ENCODE peak calls at places on chromosomes 16 and 17, in four cellular contexts. Q, T, I and A are unnamed samples.

GRCh38 chr17:74239169-74239568 is 25.8 kb downstream of the TTYH2 start:
- DNase-seq in Q (no peak), T (no peak), I (no peak), A (no peak)

GRCh38 chr17:76726766-76727718 is at the start of gene METTL23:
- DNase-seq in Q (peak), T (no peak), I (peak), A (peak)

GRCh38 chr16:15960124-15960971 is 10.9 kb downstream of the ABCC1 start:
- DNase-seq in Q (no peak), T (no peak), I (no peak), A (no peak)

GRCh38 chr17:2013994-2014317 is 11.2 kb downstream of the RTN4RL1 start:
- DNase-seq in Q (no peak), T (no peak), I (no peak), A (no peak)

GRCh38 chr16:16025214-16025968 is 76.0 kb downstream of the ABCC1 start:
- DNase-seq in Q (peak), T (peak), I (peak), A (no peak)

GRCh38 chr17:71846561-71846960 is 274.3 kb upstream of the SOX9 start:
- DNase-seq in Q (no peak), T (no peak), I (no peak), A (no peak)

GRCh38 chr17:81036128-81036891 is 1.4 kb downstream of the BAIAP2 start:
- DNase-seq in Q (no peak), T (no peak), I (no peak), A (no peak)

GRCh38 chr16:1781758-1782407 is 488 bp downstream of the SPSB3 start:
- DNase-seq in Q (no peak), T (peak), I (peak), A (no peak)

GRCh38 chr17:83173180-83173996 is 94.0 kb downstream of the METRNL start:
- DNase-seq in Q (no peak), T (no peak), I (no peak), A (no peak)

GRCh38 chr16:68422396-68422964 is 25.8 kb downstream of the SMPD3 start:
- DNase-seq in Q (no peak), T (no peak), I (no peak), A (no peak)

GRCh38 chr17:823501-823902 is 41.3 kb downstream of the MRM3 start:
- DNase-seq in Q (no peak), T (no peak), I (no peak), A (no peak)

GRCh38 chr17:68455756-68456528 is 1.4 kb downstream of the WIPI1 start:
- DNase-seq in Q (no peak), T (peak), I (no peak), A (peak)

GRCh38 chr17:75652934-75653549 is 13.9 kb downstream of the RECQL5 start:
- DNase-seq in Q (peak), T (no peak), I (peak), A (no peak)